ENCODE peak calls at places on chromosomes 4 and X, in nine cellular contexts. R is PC-3, Q is SK-N-SH, I is DND-41, T is H9, W is neural progenitor cell, M is mesendoderm, U is mammary epithelial cell, H is GM23248. Y is an unnamed sample.

GRCh38 chr4:8463811-8464210 is 23.2 kb downstream of the TRMT44 start:
- DNase-seq in R (no peak), T (no peak), Q (no peak), U (no peak), H (no peak), M (no peak), I (no peak), W (no peak), Y (no peak)

GRCh38 chr4:150518559-150518958 is 63.4 kb upstream of the MAB21L2 start:
- DNase-seq in W (no peak), H (peak), I (no peak), U (peak), M (peak), T (no peak), R (peak), Q (no peak), Y (no peak)

GRCh38 chr4:147846318-147847135 is 114.6 kb downstream of the ARHGAP10 start:
- DNase-seq in R (no peak), U (no peak), M (no peak), T (no peak), Q (no peak), H (no peak), I (no peak), W (no peak), Y (no peak)

GRCh38 chr4:140641789-140642439 is 73.2 kb upstream of the UCP1 start:
- DNase-seq in H (no peak), I (no peak), R (no peak), U (peak), M (peak), W (peak), Q (peak), T (peak), Y (no peak)

GRCh38 chrX:31260351-31260750 is 188.5 kb upstream of the FTHL17 start:
- DNase-seq in R (no peak), I (no peak), T (no peak), W (no peak), Q (no peak), M (no peak), H (no peak), U (peak), Y (no peak)

GRCh38 chr4:101218346-101218745 is 129.0 kb downstream of the PPP3CA start:
- DNase-seq in T (no peak), R (no peak), W (no peak), Q (no peak), I (no peak), U (no peak), M (no peak), H (peak), Y (no peak)

GRCh38 chrX:12419591-12419990 is 281.3 kb downstream of the FRMPD4 start:
- DNase-seq in R (no peak), T (no peak), Q (no peak), H (no peak), I (no peak), M (no peak), U (peak), W (no peak), Y (peak)

GRCh38 chrX:74259879-74260491 is 44.0 kb upstream of the ZCCHC13 start:
- DNase-seq in W (no peak), I (no peak), H (no peak), Q (no peak), T (peak), M (peak), R (no peak), U (no peak), Y (no peak)

GRCh38 chr4:142846729-142847606 is 867 bp upstream of the INPP4B start:
- DNase-seq in T (peak), R (peak), H (peak), M (peak), Q (peak), U (peak), I (peak), W (peak), Y (no peak)

GRCh38 chr4:114017120-114017917 is 37.9 kb upstream of the ARSJ start:
- DNase-seq in R (peak), Q (no peak), H (no peak), M (no peak), W (no peak), I (no peak), T (no peak), U (peak), Y (no peak)

GRCh38 chr4:80878218-80878617 is 152.3 kb upstream of the BMP3 start:
- DNase-seq in U (no peak), T (no peak), R (no peak), I (no peak), M (no peak), H (no peak), Q (no peak), W (no peak), Y (no peak)

GRCh38 chr4:64617813-64618212 is 208.6 kb upstream of the TECRL start:
- DNase-seq in U (peak), M (peak), H (no peak), I (no peak), T (no peak), Q (no peak), W (no peak), R (peak), Y (no peak)

GRCh38 chrX:102959471-102959870 is 22.4 kb downstream of the RAB40AL start:
- DNase-seq in I (no peak), R (peak), W (no peak), H (peak), Q (no peak), T (no peak), U (peak), M (peak), Y (no peak)

GRCh38 chr4:148007303-148007702 is 275.4 kb downstream of the ARHGAP10 start:
- DNase-seq in T (no peak), U (peak), I (no peak), Q (no peak), R (peak), W (no peak), M (peak), H (peak), Y (peak)

GRCh38 chrX:45187731-45188130 is 12.9 kb downstream of the DIPK2B start:
- DNase-seq in H (peak), U (peak), T (no peak), I (no peak), Q (no peak), W (no peak), M (peak), R (peak), Y (no peak)

GRCh38 chrX:40719218-40719617 is 16.1 kb downstream of the MED14 start:
- DNase-seq in T (no peak), R (peak), U (peak), M (no peak), H (peak), W (no peak), Q (no peak), I (no peak), Y (no peak)

GRCh38 chrX:72714471-72714916 is 388 bp upstream of the PHKA1 start:
- DNase-seq in T (peak), U (peak), I (no peak), H (peak), R (peak), M (peak), W (peak), Q (peak), Y (no peak)

GRCh38 chrX:590666-591065 is 39.9 kb upstream of the SHOX start:
- DNase-seq in W (no peak), R (no peak), M (no peak), T (peak), U (no peak), I (no peak), Q (no peak), H (no peak), Y (no peak)

GRCh38 chr4:145734576-145735329 is 54.8 kb downstream of the C4orf51 start:
- DNase-seq in R (peak), T (no peak), W (no peak), M (peak), U (peak), I (no peak), H (peak), Q (no peak), Y (peak)

GRCh38 chrX:52422884-52423283 is 54.1 kb downstream of the XAGE2 start:
- DNase-seq in R (peak), T (no peak), I (no peak), H (peak), M (no peak), U (no peak), W (no peak), Q (no peak), Y (no peak)

GRCh38 chr4:102501176-102501634 is at the start of gene NFKB1:
- DNase-seq in I (peak), U (peak), R (peak), W (peak), H (peak), Q (no peak), M (peak), T (peak), Y (no peak)

GRCh38 chr4:39083164-39083563 is 21.1 kb downstream of the KLHL5 start:
- DNase-seq in T (no peak), M (no peak), R (peak), H (peak), Q (no peak), U (peak), I (no peak), W (no peak), Y (no peak)

DNA sequence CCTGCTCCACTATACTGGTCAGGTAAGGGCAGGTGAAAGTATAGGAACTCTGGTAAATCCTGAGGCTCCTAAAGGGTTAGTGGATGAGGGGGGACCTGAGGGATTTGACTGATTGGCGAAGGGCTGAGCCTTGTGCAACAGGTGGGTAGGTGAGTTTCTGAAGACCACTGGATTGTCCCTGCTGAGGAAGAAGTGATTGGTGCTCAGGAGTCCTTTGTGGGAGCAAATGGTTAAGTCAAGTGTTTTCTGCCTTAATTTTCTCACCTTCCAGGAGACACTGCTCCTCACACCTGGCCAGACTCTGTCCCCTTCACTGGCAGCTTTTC is 156.6 kb downstream of the AMMECR1 start:
- DNase-seq in Q (no peak), T (no peak), I (no peak), M (no peak), R (no peak), U (no peak), H (no peak), W (no peak), Y (no peak)
- H3K9ac ChIP-seq in Q (no peak), T (no peak), I (no peak), M (no peak), R (peak), U (no peak), H (peak), W (no peak), Y (peak)

GRCh38 chr4:16413794-16414555 is 187.7 kb upstream of the TAPT1 start:
- DNase-seq in W (no peak), M (peak), Q (no peak), T (no peak), I (no peak), H (no peak), U (no peak), R (no peak), Y (no peak)
- H3K4me2 ChIP-seq in W (no peak), M (no peak), Q (no peak), T (no peak), I (no peak), H (no peak), U (no peak), R (no peak), Y (no peak)

DNA sequence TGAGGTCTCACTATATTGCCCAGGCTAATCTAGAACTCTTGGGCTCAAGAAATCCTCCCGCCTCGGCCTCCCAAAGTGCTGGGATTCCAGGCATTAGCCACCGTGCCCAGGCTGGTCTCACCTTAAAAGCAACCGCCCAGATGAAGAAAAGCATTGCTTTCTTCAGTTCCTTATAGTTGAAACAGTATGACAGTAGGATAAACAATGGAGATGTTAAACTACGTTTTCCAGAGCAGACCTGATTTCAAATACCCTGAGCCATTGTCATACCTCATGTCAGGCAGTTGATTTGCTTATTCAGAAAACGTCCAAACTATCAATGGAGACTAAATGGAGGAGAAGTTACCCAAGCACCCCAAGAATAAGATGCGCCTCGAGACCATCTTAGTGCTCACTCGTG is 26.3 kb upstream of the TMEM131L start:
- DNase-seq in M (no peak), W (no peak), U (no peak), I (no peak), Q (no peak), T (no peak), R (no peak), H (no peak), Y (no peak)
- H3K9ac ChIP-seq in M (no peak), W (no peak), U (no peak), I (peak), Q (no peak), T (no peak), R (no peak), H (no peak), Y (no peak)

DNA sequence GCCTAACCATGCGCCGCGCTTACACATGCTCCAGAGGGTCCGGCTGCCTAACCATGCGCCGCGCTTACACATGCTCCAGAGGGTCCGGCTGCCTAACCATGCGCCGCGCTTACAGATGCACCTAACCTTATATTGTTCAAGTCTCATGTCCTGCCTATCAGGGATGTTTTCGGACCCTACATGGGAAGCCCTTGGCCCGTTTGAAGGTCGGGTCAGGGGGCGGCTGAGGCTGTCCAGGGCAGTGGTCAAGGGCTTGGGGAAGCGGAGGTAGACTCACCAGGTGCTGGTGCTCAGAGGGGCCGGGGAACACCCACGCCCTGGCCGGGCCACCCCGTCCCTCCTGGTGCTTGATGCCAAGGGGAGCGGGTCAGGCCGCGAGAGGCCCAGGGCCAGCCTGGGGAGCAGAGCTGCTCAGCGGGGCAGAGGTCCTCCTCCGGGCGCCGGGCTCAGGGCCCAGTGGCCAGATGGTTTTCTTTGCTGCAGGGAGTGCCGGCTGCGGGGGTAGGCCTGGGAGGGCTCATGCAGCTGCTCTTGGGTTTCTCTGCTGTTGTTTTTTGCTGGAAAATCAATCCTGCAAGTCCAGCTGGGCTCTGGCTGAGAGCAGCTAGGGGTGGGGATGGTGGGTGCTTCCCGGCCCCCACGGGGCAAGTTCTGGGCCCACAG is 35.4 kb upstream of the SPON2 start:
- DNase-seq in T (no peak), W (no peak), I (no peak), R (peak), Q (peak), H (peak), M (no peak), U (no peak), Y (no peak)
- H3K4me2 ChIP-seq in T (no peak), W (no peak), I (no peak), R (no peak), Q (no peak), H (no peak), M (no peak), U (no peak), Y (no peak)